ENCODE peak calls at places on chromosomes 1 and 21, in ten cellular contexts. One of them, this sample, is unnamed.

GRCh38 chr1:53297226-53297625 is 30.6 kb downstream of the LRP8 start:
- DNase-seq in heart left ventricle: no peak
- DNase-seq in IMR-90: no peak
- DNase-seq in breast epithelium: no peak
- DNase-seq in body of pancreas: no peak
- DNase-seq in Peyer's patch: no peak
- DNase-seq in sigmoid colon: no peak
- DNase-seq in ovary: no peak
- DNase-seq in stomach: no peak
- DNase-seq in tibial nerve: no peak
- DNase-seq in this sample: no peak

GRCh38 chr21:45149021-45149420 is 74.6 kb downstream of the ADARB1 start:
- DNase-seq in heart left ventricle: no peak
- DNase-seq in IMR-90: no peak
- DNase-seq in breast epithelium: no peak
- DNase-seq in body of pancreas: no peak
- DNase-seq in Peyer's patch: no peak
- DNase-seq in sigmoid colon: peak
- DNase-seq in ovary: no peak
- DNase-seq in stomach: no peak
- DNase-seq in tibial nerve: no peak
- DNase-seq in this sample: no peak

GRCh38 chr1:66532798-66533783 is 862 bp upstream of the SGIP1 start:
- DNase-seq in heart left ventricle: peak
- DNase-seq in IMR-90: peak
- DNase-seq in breast epithelium: no peak
- DNase-seq in body of pancreas: no peak
- DNase-seq in Peyer's patch: no peak
- DNase-seq in sigmoid colon: peak
- DNase-seq in ovary: peak
- DNase-seq in stomach: no peak
- DNase-seq in tibial nerve: no peak
- DNase-seq in this sample: no peak

GRCh38 chr1:182357913-182358312 is 33.7 kb downstream of the GLUL start:
- DNase-seq in heart left ventricle: no peak
- DNase-seq in IMR-90: no peak
- DNase-seq in breast epithelium: no peak
- DNase-seq in body of pancreas: no peak
- DNase-seq in Peyer's patch: no peak
- DNase-seq in sigmoid colon: no peak
- DNase-seq in ovary: no peak
- DNase-seq in stomach: no peak
- DNase-seq in tibial nerve: no peak
- DNase-seq in this sample: peak

GRCh38 chr1:64122588-64122987 is 80.8 kb upstream of the UBE2U start:
- DNase-seq in heart left ventricle: no peak
- DNase-seq in IMR-90: no peak
- DNase-seq in breast epithelium: no peak
- DNase-seq in body of pancreas: no peak
- DNase-seq in Peyer's patch: no peak
- DNase-seq in sigmoid colon: no peak
- DNase-seq in ovary: no peak
- DNase-seq in stomach: no peak
- DNase-seq in tibial nerve: no peak
- DNase-seq in this sample: no peak

GRCh38 chr21:34907783-34908423 is 141.2 kb downstream of the RUNX1 start:
- DNase-seq in heart left ventricle: no peak
- DNase-seq in IMR-90: no peak
- DNase-seq in breast epithelium: no peak
- DNase-seq in body of pancreas: no peak
- DNase-seq in Peyer's patch: no peak
- DNase-seq in sigmoid colon: no peak
- DNase-seq in ovary: no peak
- DNase-seq in stomach: no peak
- DNase-seq in tibial nerve: no peak
- DNase-seq in this sample: no peak

GRCh38 chr1:202968895-202969295 is 1.8 kb upstream of the CYB5R1 start:
- DNase-seq in heart left ventricle: peak
- DNase-seq in IMR-90: peak
- DNase-seq in breast epithelium: no peak
- DNase-seq in body of pancreas: peak
- DNase-seq in Peyer's patch: peak
- DNase-seq in sigmoid colon: peak
- DNase-seq in ovary: no peak
- DNase-seq in stomach: peak
- DNase-seq in tibial nerve: peak
- DNase-seq in this sample: peak

GRCh38 chr1:222288056-222288455 is 259.8 kb downstream of the HHIPL2 start:
- DNase-seq in heart left ventricle: no peak
- DNase-seq in IMR-90: peak
- DNase-seq in breast epithelium: no peak
- DNase-seq in body of pancreas: no peak
- DNase-seq in Peyer's patch: no peak
- DNase-seq in sigmoid colon: no peak
- DNase-seq in ovary: no peak
- DNase-seq in stomach: no peak
- DNase-seq in tibial nerve: no peak
- DNase-seq in this sample: peak

GRCh38 chr1:96374076-96374762 is 347.4 kb upstream of the PTBP2 start:
- DNase-seq in heart left ventricle: no peak
- DNase-seq in IMR-90: peak
- DNase-seq in breast epithelium: no peak
- DNase-seq in body of pancreas: no peak
- DNase-seq in Peyer's patch: no peak
- DNase-seq in sigmoid colon: no peak
- DNase-seq in ovary: no peak
- DNase-seq in stomach: no peak
- DNase-seq in tibial nerve: no peak
- DNase-seq in this sample: no peak

GRCh38 chr1:214665606-214666110 is 62.7 kb downstream of the CENPF start:
- DNase-seq in heart left ventricle: no peak
- DNase-seq in IMR-90: peak
- DNase-seq in breast epithelium: no peak
- DNase-seq in body of pancreas: no peak
- DNase-seq in Peyer's patch: no peak
- DNase-seq in sigmoid colon: no peak
- DNase-seq in ovary: no peak
- DNase-seq in stomach: no peak
- DNase-seq in tibial nerve: no peak
- DNase-seq in this sample: no peak

GRCh38 chr1:248849152-248849551 is 9.7 kb downstream of the ZNF692 start:
- DNase-seq in heart left ventricle: no peak
- DNase-seq in IMR-90: no peak
- DNase-seq in breast epithelium: no peak
- DNase-seq in body of pancreas: no peak
- DNase-seq in Peyer's patch: no peak
- DNase-seq in sigmoid colon: peak
- DNase-seq in ovary: no peak
- DNase-seq in stomach: peak
- DNase-seq in tibial nerve: no peak
- DNase-seq in this sample: peak

GRCh38 chr1:47663286-47663685 is 225.4 kb downstream of the FOXD2 start:
- DNase-seq in heart left ventricle: no peak
- DNase-seq in IMR-90: no peak
- DNase-seq in breast epithelium: no peak
- DNase-seq in body of pancreas: no peak
- DNase-seq in Peyer's patch: no peak
- DNase-seq in sigmoid colon: no peak
- DNase-seq in ovary: no peak
- DNase-seq in stomach: no peak
- DNase-seq in tibial nerve: no peak
- DNase-seq in this sample: peak

GRCh38 chr1:93499075-93499474 is 51.2 kb downstream of the FNBP1L start:
- DNase-seq in heart left ventricle: no peak
- DNase-seq in IMR-90: no peak
- DNase-seq in breast epithelium: no peak
- DNase-seq in body of pancreas: no peak
- DNase-seq in Peyer's patch: no peak
- DNase-seq in sigmoid colon: no peak
- DNase-seq in ovary: no peak
- DNase-seq in stomach: no peak
- DNase-seq in tibial nerve: no peak
- DNase-seq in this sample: no peak

GRCh38 chr1:221228594-221228993 is 349.4 kb downstream of the HLX start:
- DNase-seq in heart left ventricle: no peak
- DNase-seq in IMR-90: no peak
- DNase-seq in breast epithelium: no peak
- DNase-seq in body of pancreas: no peak
- DNase-seq in Peyer's patch: no peak
- DNase-seq in sigmoid colon: no peak
- DNase-seq in ovary: no peak
- DNase-seq in stomach: no peak
- DNase-seq in tibial nerve: no peak
- DNase-seq in this sample: no peak

GRCh38 chr21:42461881-42462877 is 33.8 kb downstream of the RSPH1 start:
- DNase-seq in heart left ventricle: no peak
- DNase-seq in IMR-90: no peak
- DNase-seq in breast epithelium: peak
- DNase-seq in body of pancreas: peak
- DNase-seq in Peyer's patch: peak
- DNase-seq in sigmoid colon: no peak
- DNase-seq in ovary: no peak
- DNase-seq in stomach: peak
- DNase-seq in tibial nerve: no peak
- DNase-seq in this sample: peak

GRCh38 chr1:175481126-175482071 is 262.0 kb downstream of the TNR start:
- DNase-seq in heart left ventricle: no peak
- DNase-seq in IMR-90: peak
- DNase-seq in breast epithelium: no peak
- DNase-seq in body of pancreas: no peak
- DNase-seq in Peyer's patch: no peak
- DNase-seq in sigmoid colon: no peak
- DNase-seq in ovary: no peak
- DNase-seq in stomach: no peak
- DNase-seq in tibial nerve: peak
- DNase-seq in this sample: peak

GRCh38 chr1:87252406-87252805 is 76.3 kb upstream of the LMO4 start:
- DNase-seq in heart left ventricle: no peak
- DNase-seq in IMR-90: peak
- DNase-seq in breast epithelium: no peak
- DNase-seq in body of pancreas: no peak
- DNase-seq in Peyer's patch: no peak
- DNase-seq in sigmoid colon: no peak
- DNase-seq in ovary: no peak
- DNase-seq in stomach: no peak
- DNase-seq in tibial nerve: no peak
- DNase-seq in this sample: no peak

GRCh38 chr1:33032126-33032869 is 4.4 kb downstream of the AK2 start:
- DNase-seq in heart left ventricle: no peak
- DNase-seq in IMR-90: peak
- DNase-seq in breast epithelium: no peak
- DNase-seq in body of pancreas: no peak
- DNase-seq in Peyer's patch: no peak
- DNase-seq in sigmoid colon: no peak
- DNase-seq in ovary: no peak
- DNase-seq in stomach: no peak
- DNase-seq in tibial nerve: no peak
- DNase-seq in this sample: no peak

GRCh38 chr1:33039840-33040239 is 3.2 kb upstream of the AK2 start:
- DNase-seq in heart left ventricle: no peak
- DNase-seq in IMR-90: no peak
- DNase-seq in breast epithelium: no peak
- DNase-seq in body of pancreas: no peak
- DNase-seq in Peyer's patch: no peak
- DNase-seq in sigmoid colon: no peak
- DNase-seq in ovary: no peak
- DNase-seq in stomach: no peak
- DNase-seq in tibial nerve: no peak
- DNase-seq in this sample: no peak

GRCh38 chr1:33041026-33041425 is 4.3 kb upstream of the AK2 start:
- DNase-seq in heart left ventricle: no peak
- DNase-seq in IMR-90: no peak
- DNase-seq in breast epithelium: no peak
- DNase-seq in body of pancreas: no peak
- DNase-seq in Peyer's patch: no peak
- DNase-seq in sigmoid colon: no peak
- DNase-seq in ovary: no peak
- DNase-seq in stomach: no peak
- DNase-seq in tibial nerve: no peak
- DNase-seq in this sample: no peak

GRCh38 chr1:33036051-33036525 is 595 bp downstream of the AK2 start:
- DNase-seq in heart left ventricle: no peak
- DNase-seq in IMR-90: peak
- DNase-seq in breast epithelium: no peak
- DNase-seq in body of pancreas: no peak
- DNase-seq in Peyer's patch: no peak
- DNase-seq in sigmoid colon: no peak
- DNase-seq in ovary: no peak
- DNase-seq in stomach: no peak
- DNase-seq in tibial nerve: no peak
- DNase-seq in this sample: no peak

GRCh38 chr1:33036526-33037503 is at the start of gene AK2:
- DNase-seq in heart left ventricle: peak
- DNase-seq in IMR-90: peak
- DNase-seq in breast epithelium: peak
- DNase-seq in body of pancreas: peak
- DNase-seq in Peyer's patch: peak
- DNase-seq in sigmoid colon: peak
- DNase-seq in ovary: peak
- DNase-seq in stomach: peak
- DNase-seq in tibial nerve: peak
- DNase-seq in this sample: peak
- TF ChIP-seq POLR2A in heart left ventricle: no peak
- TF ChIP-seq POLR2A in IMR-90: peak
- TF ChIP-seq POLR2A in breast epithelium: peak
- TF ChIP-seq POLR2A in body of pancreas: peak
- TF ChIP-seq POLR2A in Peyer's patch: peak
- TF ChIP-seq POLR2A in sigmoid colon: no peak
- TF ChIP-seq POLR2A in ovary: peak
- TF ChIP-seq POLR2A in stomach: peak
- TF ChIP-seq POLR2A in tibial nerve: no peak
- TF ChIP-seq POLR2A in this sample: no peak

GRCh38 chr1:115142616-115143015 is 53.3 kb upstream of the TSPAN2 start:
- DNase-seq in heart left ventricle: no peak
- DNase-seq in IMR-90: peak
- DNase-seq in breast epithelium: no peak
- DNase-seq in body of pancreas: no peak
- DNase-seq in Peyer's patch: no peak
- DNase-seq in sigmoid colon: no peak
- DNase-seq in ovary: peak
- DNase-seq in stomach: no peak
- DNase-seq in tibial nerve: no peak
- DNase-seq in this sample: no peak
- TF ChIP-seq CTCF in heart left ventricle: peak
- TF ChIP-seq CTCF in IMR-90: peak
- TF ChIP-seq CTCF in breast epithelium: no peak
- TF ChIP-seq CTCF in body of pancreas: no peak
- TF ChIP-seq CTCF in Peyer's patch: no peak
- TF ChIP-seq CTCF in sigmoid colon: no peak
- TF ChIP-seq CTCF in ovary: no peak
- TF ChIP-seq CTCF in stomach: no peak
- TF ChIP-seq CTCF in tibial nerve: no peak
- TF ChIP-seq CTCF in this sample: no peak

GRCh38 chr1:156751724-156752481 is 428 bp upstream of the HDGF start:
- DNase-seq in heart left ventricle: peak
- DNase-seq in IMR-90: peak
- DNase-seq in breast epithelium: peak
- DNase-seq in body of pancreas: peak
- DNase-seq in Peyer's patch: peak
- DNase-seq in sigmoid colon: peak
- DNase-seq in ovary: peak
- DNase-seq in stomach: peak
- DNase-seq in tibial nerve: peak
- DNase-seq in this sample: peak
- TF ChIP-seq POLR2A in heart left ventricle: no peak
- TF ChIP-seq POLR2A in IMR-90: peak
- TF ChIP-seq POLR2A in breast epithelium: no peak
- TF ChIP-seq POLR2A in body of pancreas: peak
- TF ChIP-seq POLR2A in Peyer's patch: peak
- TF ChIP-seq POLR2A in sigmoid colon: peak
- TF ChIP-seq POLR2A in ovary: no peak
- TF ChIP-seq POLR2A in stomach: no peak
- TF ChIP-seq POLR2A in tibial nerve: no peak
- TF ChIP-seq POLR2A in this sample: no peak

GRCh38 chr1:57835620-57836019 is 411.8 kb upstream of the DAB1 start:
- DNase-seq in heart left ventricle: no peak
- DNase-seq in IMR-90: no peak
- DNase-seq in breast epithelium: no peak
- DNase-seq in body of pancreas: no peak
- DNase-seq in Peyer's patch: peak
- DNase-seq in sigmoid colon: no peak
- DNase-seq in ovary: no peak
- DNase-seq in stomach: no peak
- DNase-seq in tibial nerve: no peak
- DNase-seq in this sample: no peak
- TF ChIP-seq CTCF in heart left ventricle: no peak
- TF ChIP-seq CTCF in IMR-90: no peak
- TF ChIP-seq CTCF in breast epithelium: no peak
- TF ChIP-seq CTCF in body of pancreas: no peak
- TF ChIP-seq CTCF in Peyer's patch: no peak
- TF ChIP-seq CTCF in sigmoid colon: no peak
- TF ChIP-seq CTCF in ovary: no peak
- TF ChIP-seq CTCF in stomach: no peak
- TF ChIP-seq CTCF in tibial nerve: no peak
- TF ChIP-seq CTCF in this sample: no peak

This sample was measured in lower leg skin.